ENCODE peak calls at places on chromosomes 4 and X, in ten cellular contexts. T is tibial nerve; U is psoas muscle; M is CD8-positive, alpha-beta T cell; D is fibroblast of lung; Z is esophagus squamous epithelium; R is epithelial cell of esophagus; O is tibial artery; K is D721Med; X is AG10803. G is an unnamed sample.

GRCh38 chr4:52546449-52546848 is 112.7 kb downstream of the USP46 start:
- DNase-seq in T (no peak), U (no peak), M (no peak), D (no peak), Z (no peak), R (no peak), O (no peak), K (no peak), X (no peak), G (no peak)

GRCh38 chr4:42151568-42152506 is 618 bp downstream of the BEND4 start:
- DNase-seq in T (no peak), U (no peak), M (peak; percentile 16), D (no peak), Z (no peak), R (peak; percentile 11), O (no peak), K (peak; percentile 80), X (no peak), G (no peak)

GRCh38 chr4:48710446-48711209 is 69.5 kb downstream of the FRYL start:
- DNase-seq in T (no peak), U (no peak), M (no peak), D (no peak), Z (no peak), R (peak; percentile 43), O (no peak), K (no peak), X (no peak), G (no peak)

GRCh38 chr4:3659131-3659530 is 107.1 kb upstream of the ADRA2C start:
- DNase-seq in T (no peak), U (no peak), M (no peak), D (no peak), Z (no peak), R (no peak), O (no peak), K (no peak), X (no peak), G (no peak)

GRCh38 chr4:128371004-128371777 is 83.6 kb upstream of the PGRMC2 start:
- DNase-seq in T (no peak), U (no peak), M (no peak), D (peak; percentile 44), Z (no peak), R (peak; percentile 65), O (no peak), K (no peak), X (peak; percentile 98), G (no peak)

GRCh38 chr4:126051709-126052424 is 737.1 kb downstream of the FAT4 start:
- DNase-seq in T (no peak), U (no peak), M (no peak), D (peak; percentile 95), Z (no peak), R (peak; percentile 65), O (no peak), K (no peak), X (peak; percentile 86), G (peak; percentile 45)

GRCh38 chr4:37835806-37836205 is 9.3 kb downstream of the PGM2 start:
- DNase-seq in T (no peak), U (no peak), M (no peak), D (no peak), Z (no peak), R (no peak), O (no peak), K (no peak), X (no peak), G (no peak)

GRCh38 chrX:143788265-143788664 is 67.7 kb upstream of the SPANXN2 start:
- DNase-seq in T (no peak), U (no peak), M (no peak), D (peak; percentile 16), Z (no peak), R (peak; percentile 49), O (no peak), K (no peak), X (peak; percentile 22), G (peak; percentile 0)

GRCh38 chr4:186762865-186763264 is 39.2 kb upstream of the FAT1 start:
- DNase-seq in T (no peak), U (no peak), M (no peak), D (no peak), Z (no peak), R (peak; percentile 18), O (no peak), K (no peak), X (no peak), G (no peak)

GRCh38 chr4:55407119-55407518 is 11.4 kb downstream of the TMEM165 start:
- DNase-seq in T (no peak), U (no peak), M (no peak), D (no peak), Z (no peak), R (no peak), O (no peak), K (no peak), X (no peak), G (no peak)

GRCh38 chr4:78613522-78614311 is 62.1 kb downstream of the ANXA3 start:
- DNase-seq in T (no peak), U (no peak), M (no peak), D (no peak), Z (no peak), R (no peak), O (no peak), K (no peak), X (no peak), G (no peak)

GRCh38 chr4:107618656-107619055 is 101.4 kb downstream of the PAPSS1 start:
- DNase-seq in T (no peak), U (no peak), M (no peak), D (no peak), Z (no peak), R (no peak), O (no peak), K (no peak), X (peak; percentile 76), G (no peak)

GRCh38 chrX:132226169-132226568 is 6.9 kb upstream of the RAP2C start:
- DNase-seq in T (no peak), U (no peak), M (no peak), D (peak; percentile 38), Z (no peak), R (no peak), O (no peak), K (no peak), X (peak; percentile 13), G (no peak)

GRCh38 chrX:19731307-19731706 is 156.1 kb downstream of the SH3KBP1 start:
- DNase-seq in T (no peak), U (no peak), M (no peak), D (no peak), Z (no peak), R (no peak), O (no peak), K (no peak), X (no peak), G (no peak)

GRCh38 chr4:37891221-37892159 is 606 bp downstream of the TBC1D1 start:
- DNase-seq in T (peak; percentile 30), U (no peak), M (peak; percentile 51), D (peak; percentile 38), Z (no peak), R (peak; percentile 6), O (peak; percentile 57), K (no peak), X (no peak), G (no peak)

GRCh38 chr4:82287720-82288119 is 86.1 kb downstream of the HNRNPD start:
- DNase-seq in T (no peak), U (no peak), M (no peak), D (no peak), Z (no peak), R (peak; percentile 41), O (no peak), K (no peak), X (no peak), G (no peak)

DNA sequence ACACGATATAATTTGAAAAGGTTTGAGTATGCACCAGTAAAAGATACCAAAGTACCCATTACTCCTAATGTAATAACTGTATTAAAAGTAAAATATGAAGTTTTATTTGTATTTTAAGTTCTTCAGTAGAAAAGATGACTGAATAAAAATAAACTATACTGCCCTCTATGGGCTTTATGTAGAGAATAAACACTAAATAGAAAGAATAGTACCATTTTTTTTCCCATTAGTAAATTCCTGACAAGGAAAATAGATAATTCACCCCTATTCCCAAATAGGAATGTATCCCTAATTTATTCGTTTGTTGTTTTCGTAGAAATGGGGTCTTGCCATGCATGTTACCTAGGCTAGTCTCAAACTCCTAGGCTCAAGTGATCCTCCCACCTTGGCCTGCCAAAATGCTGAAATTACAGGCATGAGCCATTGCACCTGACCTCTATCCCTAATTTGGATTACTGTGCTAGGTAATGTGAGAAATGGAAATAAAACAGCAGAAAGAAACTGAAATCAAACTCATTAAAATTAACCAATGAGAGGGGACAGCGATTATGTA is 73.6 kb upstream of the COX18 start:
- DNase-seq in T (no peak), U (no peak), M (no peak), D (peak; percentile 17), Z (no peak), R (no peak), O (no peak), K (no peak), X (no peak), G (no peak)
- TF ChIP-seq CTCF in T (no peak), U (peak; percentile 10), M (peak; percentile 38), D (no peak), Z (no peak), R (no peak), O (no peak), K (peak; percentile 25), X (no peak), G (peak; percentile 17)

GRCh38 chr4:161317000-161317399 is 846.8 kb downstream of the FSTL5 start:
- DNase-seq in T (no peak), U (no peak), M (no peak), D (no peak), Z (no peak), R (no peak), O (no peak), K (no peak), X (no peak), G (no peak)

GRCh38 chr4:161320377-161320776 is 843.4 kb downstream of the FSTL5 start:
- DNase-seq in T (no peak), U (no peak), M (no peak), D (peak; percentile 4), Z (no peak), R (peak; percentile 68), O (no peak), K (no peak), X (peak; percentile 6), G (no peak)
- TF ChIP-seq CTCF in T (no peak), U (no peak), M (no peak), D (no peak), Z (no peak), R (peak; percentile 80), O (no peak), K (peak; percentile 54), X (peak; percentile 32), G (peak; percentile 71)

DNA sequence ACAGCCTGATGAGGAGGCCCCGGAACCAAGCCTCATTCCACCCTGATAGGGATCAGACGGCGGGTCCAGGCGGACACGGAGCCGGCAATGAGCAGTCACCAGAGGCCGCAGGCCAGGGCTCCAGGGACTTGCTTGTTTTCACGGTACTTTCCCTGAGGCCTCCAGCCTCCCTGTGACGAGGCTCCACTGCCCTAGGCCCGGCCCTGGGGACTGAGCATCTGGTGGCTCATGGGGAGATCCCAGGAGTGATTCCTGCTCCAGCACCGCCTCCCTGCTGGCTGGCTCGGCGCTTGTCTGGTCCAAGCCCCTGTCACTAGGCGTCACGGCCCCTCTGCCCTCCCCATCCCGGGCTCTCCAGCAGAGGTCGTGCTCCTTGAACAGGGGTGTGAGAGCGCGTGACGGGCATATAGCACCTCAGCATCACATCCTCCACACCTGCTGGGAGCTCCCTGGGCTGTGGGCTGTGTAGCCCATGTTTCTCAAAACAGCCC is 14.1 kb downstream of the HTRA3 start:
- DNase-seq in T (no peak), U (peak; percentile 15), M (no peak), D (no peak), Z (no peak), R (no peak), O (no peak), K (no peak), X (no peak), G (no peak)
- TF ChIP-seq CTCF in T (no peak), U (no peak), M (no peak), D (no peak), Z (no peak), R (no peak), O (no peak), K (no peak), X (no peak), G (no peak)

GRCh38 chr4:10116625-10117423 is at the start of gene WDR1:
- DNase-seq in T (peak; percentile 96), U (peak; percentile 98), M (peak; percentile 92), D (peak; percentile 95), Z (peak; percentile 85), R (peak; percentile 96), O (peak; percentile 96), K (peak; percentile 81), X (peak; percentile 95), G (peak; percentile 93)
- TF ChIP-seq CTCF in T (no peak), U (no peak), M (no peak), D (no peak), Z (no peak), R (no peak), O (no peak), K (no peak), X (no peak), G (no peak)

G was measured in brain microvascular endothelial cell.